ENCODE peak calls at places on chromosome 15, in six cellular contexts. B, K, S, Y, J and T are unnamed samples.
A peak's percentile ranks its signal among the peaks of the same experiment; 100 is the strongest.

GRCh38 chr15:25235391-25235790 is 203.4 kb downstream of the UBE3A start:
- DNase-seq in B (no peak), K (no peak), S (no peak), Y (no peak), J (no peak), T (no peak)

GRCh38 chr15:29121907-29122306 is 147.7 kb downstream of the NSMCE3 start:
- DNase-seq in B (no peak), K (no peak), S (no peak), Y (no peak), J (no peak), T (no peak)

GRCh38 chr15:41581110-41581509 is 22.1 kb downstream of the TYRO3 start:
- DNase-seq in B (no peak), K (no peak), S (no peak), Y (no peak), J (no peak), T (no peak)

GRCh38 chr15:98276018-98276417 is 315.5 kb downstream of the ARRDC4 start:
- DNase-seq in B (no peak), K (no peak), S (no peak), Y (no peak), J (no peak), T (no peak)

GRCh38 chr15:72782993-72783562 is 480 bp downstream of the ADPGK start:
- DNase-seq in B (no peak), K (peak; percentile 27), S (peak; percentile 30), Y (no peak), J (peak; percentile 48), T (no peak)

GRCh38 chr15:39605146-39605545 is 24.3 kb downstream of the THBS1 start:
- DNase-seq in B (no peak), K (no peak), S (no peak), Y (no peak), J (no peak), T (no peak)

GRCh38 chr15:26729581-26729980 is 43.3 kb downstream of the GABRB3 start:
- DNase-seq in B (no peak), K (no peak), S (no peak), Y (no peak), J (no peak), T (no peak)

GRCh38 chr15:69060744-69061143 is 46.2 kb downstream of the NOX5 start:
- DNase-seq in B (no peak), K (no peak), S (no peak), Y (no peak), J (no peak), T (no peak)

GRCh38 chr15:99361541-99362185 is 110.4 kb downstream of the LRRC28 start:
- DNase-seq in B (no peak), K (peak; percentile 42), S (no peak), Y (no peak), J (no peak), T (no peak)

GRCh38 chr15:58980351-58980939 is 7.0 kb upstream of the RNF111 start:
- DNase-seq in B (no peak), K (peak; percentile 56), S (no peak), Y (no peak), J (no peak), T (no peak)

GRCh38 chr15:84818221-84819131 is 1.3 kb downstream of the ALPK3 start:
- DNase-seq in B (no peak), K (peak; percentile 14), S (no peak), Y (no peak), J (no peak), T (peak; percentile 50)

GRCh38 chr15:35697549-35698299 is 151.8 kb upstream of the DPH6 start:
- DNase-seq in B (no peak), K (peak; percentile 82), S (peak; percentile 23), Y (no peak), J (no peak), T (peak; percentile 83)

GRCh38 chr15:51796777-51797474 is 32.5 kb upstream of the TMOD3 start:
- DNase-seq in B (no peak), K (no peak), S (no peak), Y (no peak), J (no peak), T (no peak)

GRCh38 chr15:85005744-85006143 is 24.1 kb downstream of the PDE8A start:
- DNase-seq in B (no peak), K (no peak), S (no peak), Y (no peak), J (no peak), T (no peak)

GRCh38 chr15:98889930-98890695 is 117.5 kb downstream of the PGPEP1L start:
- DNase-seq in B (no peak), K (peak; percentile 95), S (no peak), Y (no peak), J (no peak), T (peak; percentile 59)

GRCh38 chr15:72128360-72128759 is 10.2 kb downstream of the SENP8 start:
- DNase-seq in B (no peak), K (no peak), S (no peak), Y (no peak), J (no peak), T (no peak)

GRCh38 chr15:51076898-51077564 is 17.7 kb downstream of the TNFAIP8L3 start:
- DNase-seq in B (peak; percentile 90), K (no peak), S (no peak), Y (no peak), J (no peak), T (no peak)

GRCh38 chr15:52309154-52309548 is 13.5 kb upstream of the MYO5C start:
- DNase-seq in B (no peak), K (no peak), S (no peak), Y (no peak), J (no peak), T (no peak)

GRCh38 chr15:28994142-28994829 is 108.5 kb downstream of the APBA2 start:
- DNase-seq in B (no peak), K (no peak), S (no peak), Y (no peak), J (no peak), T (no peak)

GRCh38 chr15:70810916-70811578 is 42.9 kb downstream of the LARP6 start:
- DNase-seq in B (no peak), K (no peak), S (no peak), Y (no peak), J (no peak), T (no peak)

GRCh38 chr15:65303687-65304392 is 637 bp upstream of the RNU5B-1 start:
- DNase-seq in B (no peak), K (peak; percentile 43), S (peak; percentile 79), Y (no peak), J (no peak), T (peak; percentile 64)

GRCh38 chr15:68812596-68813548 is 7.8 kb downstream of the ANP32A start:
- DNase-seq in B (no peak), K (no peak), S (no peak), Y (no peak), J (no peak), T (peak; percentile 22)

GRCh38 chr15:70880781-70881180 is 11.5 kb downstream of the THAP10 start:
- DNase-seq in B (no peak), K (peak; percentile 49), S (no peak), Y (no peak), J (no peak), T (no peak)

GRCh38 chr15:22903961-22904534 is 65.6 kb downstream of the NIPA2 start:
- DNase-seq in B (no peak), K (no peak), S (no peak), Y (no peak), J (no peak), T (no peak)

GRCh38 chr15:30889231-30889630 is 14.5 kb upstream of the FAN1 start:
- DNase-seq in B (no peak), K (no peak), S (no peak), Y (no peak), J (no peak), T (no peak)

GRCh38 chr15:42349178-42349577 is 10.1 kb upstream of the CAPN3 start:
- DNase-seq in B (no peak), K (peak; percentile 65), S (no peak), Y (no peak), J (no peak), T (no peak)

GRCh38 chr15:99385865-99386264 is 134.6 kb downstream of the LRRC28 start:
- DNase-seq in B (no peak), K (peak; percentile 52), S (peak; percentile 59), Y (no peak), J (no peak), T (no peak)

GRCh38 chr15:77532067-77532710 is 100.5 kb downstream of the LINGO1 start:
- DNase-seq in B (no peak), K (no peak), S (no peak), Y (no peak), J (no peak), T (no peak)

GRCh38 chr15:93066103-93066725 is 22.8 kb downstream of the RGMA start:
- DNase-seq in B (peak; percentile 84), K (no peak), S (no peak), Y (peak; percentile 51), J (no peak), T (no peak)
- H3K27ac ChIP-seq in B (no peak overlapping the region), K (no peak overlapping the region), S (peak overlapping the region; percentile 83), Y (no peak overlapping the region), J (no peak overlapping the region), T (no peak overlapping the region)

GRCh38 chr15:38217788-38218609 is 34.6 kb upstream of the SPRED1 start:
- DNase-seq in B (no peak), K (no peak), S (no peak), Y (no peak), J (no peak), T (no peak)
- H3K27ac ChIP-seq in B (peak overlapping the region; percentile 44), K (no peak overlapping the region), S (peak overlapping the region; percentile 12), Y (no peak overlapping the region), J (no peak overlapping the region), T (no peak overlapping the region)

DNA sequence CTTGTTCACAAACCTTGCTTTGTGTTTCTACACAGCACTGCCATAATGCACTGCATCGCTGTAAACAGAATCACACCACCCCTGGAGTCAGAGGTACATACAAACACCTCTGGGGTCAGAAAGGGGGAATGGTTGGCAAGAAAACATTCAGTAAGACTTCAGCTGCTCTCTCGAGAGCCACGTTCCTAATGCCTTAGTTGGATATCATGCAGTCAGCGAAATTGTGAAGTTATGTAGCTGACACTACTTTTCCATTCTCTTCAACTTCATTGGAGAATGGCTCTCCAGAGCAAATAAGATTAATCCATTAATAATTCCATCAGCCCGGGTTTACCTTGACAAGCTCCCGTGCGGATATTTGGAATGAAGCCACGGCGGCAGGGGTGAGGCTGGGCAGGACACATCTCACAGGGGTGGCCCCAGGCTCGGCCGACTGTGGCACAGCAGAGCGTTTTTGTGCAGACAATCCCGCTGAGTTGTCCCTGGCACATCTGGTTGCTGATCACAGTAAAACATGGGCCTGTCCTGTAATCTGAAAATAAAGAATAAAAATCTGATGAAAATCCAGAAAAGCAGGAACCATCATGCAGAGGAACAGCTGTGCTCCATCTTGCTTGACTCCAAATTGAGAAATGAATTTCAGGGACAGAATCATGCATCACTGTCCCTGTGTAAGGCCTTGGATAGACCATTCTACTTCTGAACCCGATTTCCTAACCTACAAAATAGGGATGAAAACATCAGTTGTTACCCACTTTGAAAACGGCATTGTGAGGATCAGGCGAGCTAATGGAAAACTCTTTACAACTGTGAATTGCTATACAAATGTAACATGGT is 108.0 kb downstream of the FBN1 start:
- DNase-seq in B (peak; percentile 46), K (peak; percentile 52), S (no peak), Y (no peak), J (no peak), T (no peak)
- H3K27ac ChIP-seq in B (no peak overlapping the region), K (peak overlapping the region; percentile 39), S (peak overlapping the region; percentile 57), Y (no peak overlapping the region), J (no peak overlapping the region), T (no peak overlapping the region)

GRCh38 chr15:90561344-90562244 is 31.9 kb downstream of the CRTC3 start:
- DNase-seq in B (no peak), K (peak; percentile 81), S (no peak), Y (no peak), J (no peak), T (no peak)
- H3K27ac ChIP-seq in B (peak overlapping the region; percentile 77), K (peak overlapping the region; percentile 98), S (peak overlapping the region; percentile 91), Y (peak overlapping the region; percentile 53), J (no peak overlapping the region), T (no peak overlapping the region)

GRCh38 chr15:43808960-43809678 is 8.7 kb downstream of the HYPK start:
- DNase-seq in B (no peak), K (no peak), S (no peak), Y (no peak), J (no peak), T (no peak)

GRCh38 chr15:43808435-43808950 is 8.1 kb downstream of the HYPK start:
- DNase-seq in B (no peak), K (no peak), S (no peak), Y (no peak), J (no peak), T (no peak)
- H3K27ac ChIP-seq in B (no peak overlapping the region), K (no peak overlapping the region), S (no peak overlapping the region), Y (no peak overlapping the region), J (no peak overlapping the region), T (no peak overlapping the region)